ENCODE peak calls at places on chromosomes 7 and 10, in eight cellular contexts. J is uterus, P is HCT116, X is ovary, Y is esophagus squamous epithelium, M is IMR-90, H is sigmoid colon, A is testis. B is an unnamed sample.
A peak's percentile ranks its signal among the peaks of the same experiment; 100 is the strongest.

GRCh38 chr10:103474077-103474476 is 5.0 kb downstream of the CALHM3 start:
- DNase-seq in J (no peak), P (no peak), X (no peak), Y (no peak), M (no peak), H (no peak), A (no peak), B (no peak)

GRCh38 chr7:44076101-44076895 is 6.0 kb downstream of the POLM start:
- DNase-seq in J (no peak), P (no peak), X (peak; percentile 33), Y (no peak), M (no peak), H (peak; percentile 60), A (no peak), B (no peak)

GRCh38 chr10:78375854-78376785 is 342.5 kb downstream of the RPS24 start:
- DNase-seq in J (no peak), P (no peak), X (no peak), Y (no peak), M (no peak), H (no peak), A (peak; percentile 36), B (no peak)

GRCh38 chr10:92081641-92082040 is 158.1 kb downstream of the BTAF1 start:
- DNase-seq in J (no peak), P (no peak), X (no peak), Y (no peak), M (peak; percentile 10), H (no peak), A (no peak), B (no peak)

GRCh38 chr7:29565982-29566746 is 2.5 kb downstream of the PRR15 start:
- DNase-seq in J (peak; percentile 23), P (no peak), X (peak; percentile 73), Y (no peak), M (no peak), H (no peak), A (no peak), B (no peak)

GRCh38 chr10:3048114-3049019 is 19.0 kb upstream of the PFKP start:
- DNase-seq in J (peak; percentile 46), P (no peak), X (no peak), Y (no peak), M (peak; percentile 79), H (no peak), A (no peak), B (peak; percentile 82)

GRCh38 chr10:70966848-70967553 is 78.6 kb upstream of the PCBD1 start:
- DNase-seq in J (no peak), P (no peak), X (no peak), Y (no peak), M (no peak), H (no peak), A (no peak), B (no peak)

GRCh38 chr7:14158111-14158510 is 168.6 kb upstream of the ETV1 start:
- DNase-seq in J (no peak), P (no peak), X (no peak), Y (no peak), M (no peak), H (no peak), A (no peak), B (no peak)

GRCh38 chr10:33341638-33342037 is 7.2 kb upstream of the NRP1 start:
- DNase-seq in J (no peak), P (no peak), X (no peak), Y (no peak), M (peak; percentile 62), H (no peak), A (no peak), B (no peak)

GRCh38 chr10:95430231-95430951 is 130.8 kb downstream of the SORBS1 start:
- DNase-seq in J (peak; percentile 53), P (peak; percentile 23), X (peak; percentile 52), Y (no peak), M (peak; percentile 44), H (peak; percentile 86), A (peak; percentile 61), B (peak; percentile 52)

GRCh38 chr7:82230826-82231581 is 212.6 kb downstream of the CACNA2D1 start:
- DNase-seq in J (no peak), P (no peak), X (no peak), Y (no peak), M (no peak), H (no peak), A (no peak), B (no peak)

GRCh38 chr10:26486985-26487850 is 49.1 kb downstream of the APBB1IP start:
- DNase-seq in J (peak; percentile 28), P (peak; percentile 55), X (no peak), Y (no peak), M (peak; percentile 37), H (no peak), A (no peak), B (peak; percentile 32)

DNA sequence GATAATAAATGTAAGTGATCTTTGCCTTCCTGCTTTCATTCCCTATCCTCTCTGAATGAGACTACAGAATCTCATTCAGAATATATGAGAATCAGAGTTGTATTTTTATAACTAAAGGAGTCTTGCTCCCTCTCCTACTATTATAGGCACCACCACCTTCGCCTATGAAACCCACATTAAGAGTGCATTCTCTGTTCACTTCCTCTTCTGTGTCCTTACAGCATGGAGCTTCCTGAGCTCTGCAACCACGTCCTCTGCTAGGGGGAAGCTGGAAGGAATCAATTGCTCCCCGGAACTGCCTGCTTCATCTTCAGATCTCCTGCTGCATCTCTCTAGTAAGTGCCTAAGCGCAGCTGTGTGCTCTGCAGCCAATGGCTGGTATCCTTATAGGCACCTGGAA is 820.7 kb downstream of the GRID1 start:
- DNase-seq in J (no peak), P (no peak), X (no peak), Y (no peak), M (no peak), H (no peak), A (no peak), B (no peak)
- H3K27ac ChIP-seq in J (no peak overlapping the region), P (no peak overlapping the region), X (no peak overlapping the region), Y (no peak overlapping the region), M (no peak overlapping the region), H (no peak overlapping the region), A (no peak overlapping the region), B (no peak overlapping the region)

DNA sequence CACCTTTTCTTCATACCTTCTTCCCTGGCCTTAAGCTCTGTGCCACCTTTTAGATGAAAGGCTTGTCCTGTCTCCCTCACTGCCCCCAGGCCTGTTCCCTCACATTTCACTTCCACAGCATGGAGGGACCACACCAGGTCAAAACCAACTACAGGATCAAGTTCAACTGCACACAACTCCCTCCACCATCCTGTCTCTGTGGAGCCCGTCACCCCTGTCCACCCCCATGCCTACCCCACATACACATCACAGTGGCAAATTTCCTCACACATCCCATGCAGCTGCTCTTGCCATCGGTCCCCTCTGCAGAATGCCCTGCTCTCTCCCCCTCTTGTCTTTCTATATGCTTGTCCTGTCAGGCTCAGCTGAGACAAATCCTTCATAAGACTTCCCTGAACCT is 154.1 kb downstream of the USP6NL start:
- DNase-seq in J (no peak), P (no peak), X (no peak), Y (no peak), M (no peak), H (no peak), A (no peak), B (no peak)
- TF ChIP-seq POLR2A in J (no peak), P (no peak), X (no peak), Y (no peak), M (no peak), H (no peak), A (no peak), B (no peak)

DNA sequence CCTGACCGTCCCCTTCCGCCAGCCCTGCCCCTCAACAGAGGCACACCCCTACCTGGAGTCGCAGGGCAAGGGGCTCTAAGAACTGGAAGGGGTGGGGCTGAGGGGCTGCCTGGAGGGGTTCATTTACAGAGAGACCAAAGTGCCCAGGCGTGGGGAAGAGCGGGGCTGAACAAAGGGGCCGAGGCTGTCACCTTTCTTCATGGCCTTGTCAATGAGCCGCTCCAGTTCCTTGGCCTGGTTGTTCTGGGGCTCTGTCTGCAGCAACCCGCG is 2.3 kb upstream of the CLDN15 start:
- DNase-seq in J (no peak), P (no peak), X (no peak), Y (no peak), M (no peak), H (no peak), A (no peak), B (no peak)
- H3K4me1 ChIP-seq in J (peaks cover 6% of the 10 kb centered on the region), P (peaks cover 7% of the 10 kb centered on the region), X (peaks cover 3% of the 10 kb centered on the region), Y (peaks cover 44% of the 10 kb centered on the region), M (peaks cover 10% of the 10 kb centered on the region), H (peaks cover 38% of the 10 kb centered on the region), A (peaks cover 38% of the 10 kb centered on the region), B (peaks cover 12% of the 10 kb centered on the region)

GRCh38 chr10:5540080-5540479 is 15.3 kb downstream of the CALML3 start:
- DNase-seq in J (peak; percentile 1), P (no peak), X (no peak), Y (no peak), M (no peak), H (peak; percentile 33), A (no peak), B (no peak)
- H3K27ac ChIP-seq in J (no peak overlapping the region), P (no peak overlapping the region), X (no peak overlapping the region), Y (no peak overlapping the region), M (no peak overlapping the region), H (no peak overlapping the region), A (no peak overlapping the region), B (no peak overlapping the region)

GRCh38 chr7:55534916-55535636 is 37.2 kb downstream of the VOPP1 start:
- DNase-seq in J (no peak), P (no peak), X (no peak), Y (no peak), M (no peak), H (no peak), A (no peak), B (no peak)
- TF ChIP-seq POLR2A in J (no peak), P (no peak), X (no peak), Y (no peak), M (no peak), H (no peak), A (no peak), B (no peak)

GRCh38 chr7:117019786-117020604 is 66.7 kb downstream of the ST7 start:
- DNase-seq in J (peak; percentile 57), P (peak; percentile 54), X (peak; percentile 69), Y (no peak), M (peak; percentile 97), H (peak; percentile 93), A (peak; percentile 89), B (peak; percentile 60)
- H3K4me1 ChIP-seq in J (no peaks in the 10 kb centered on the region), P (peaks cover 8% of the 10 kb centered on the region), X (peaks cover 2% of the 10 kb centered on the region), Y (peaks cover 6% of the 10 kb centered on the region), M (peaks cover 3% of the 10 kb centered on the region), H (peaks cover 39% of the 10 kb centered on the region), A (peaks cover 11% of the 10 kb centered on the region), B (peaks cover 26% of the 10 kb centered on the region)

GRCh38 chr7:68706291-68706690 is 892.0 kb upstream of the AUTS2 start:
- DNase-seq in J (no peak), P (no peak), X (no peak), Y (no peak), M (peak; percentile 91), H (no peak), A (no peak), B (no peak)
- H3K27ac ChIP-seq in J (no peak overlapping the region), P (no peak overlapping the region), X (no peak overlapping the region), Y (no peak overlapping the region), M (peak overlapping the region; percentile 77), H (no peak overlapping the region), A (no peak overlapping the region), B (no peak overlapping the region)

B was measured in thyroid gland.